ENCODE peak calls at places on chromosomes 13 and 19, in six cellular contexts. One of them, this sample, is unnamed.
A peak's percentile ranks its signal among the peaks of the same experiment; 100 is the strongest.

GRCh38 chr13:97125051-97125809 is 96.9 kb upstream of the MBNL2 start:
- DNase-seq in NCI-H510A treated with DMSO at 0.1 percent for 48 hours: peak; percentile 58
- DNase-seq in NCI-H1092 treated with DMSO at 0.1 percent for 48 hours: peak; percentile 31
- DNase-seq in EL: peak; percentile 60
- DNase-seq in myocyte: peak; percentile 79
- DNase-seq in BJ: no peak
- DNase-seq in this sample: peak; percentile 85

GRCh38 chr13:57557979-57558529 is 73.5 kb upstream of the PCDH17 start:
- DNase-seq in NCI-H510A treated with DMSO at 0.1 percent for 48 hours: no peak
- DNase-seq in NCI-H1092 treated with DMSO at 0.1 percent for 48 hours: peak; percentile 57
- DNase-seq in EL: no peak
- DNase-seq in myocyte: no peak
- DNase-seq in BJ: no peak
- DNase-seq in this sample: peak; percentile 4

GRCh38 chr13:111460548-111461444 is 140.4 kb downstream of the TEX29 start:
- DNase-seq in NCI-H510A treated with DMSO at 0.1 percent for 48 hours: peak; percentile 67
- DNase-seq in NCI-H1092 treated with DMSO at 0.1 percent for 48 hours: peak; percentile 86
- DNase-seq in EL: peak; percentile 37
- DNase-seq in myocyte: peak; percentile 79
- DNase-seq in BJ: no peak
- DNase-seq in this sample: peak; percentile 78

GRCh38 chr13:99860736-99861135 is 110.8 kb downstream of the ZIC5 start:
- DNase-seq in NCI-H510A treated with DMSO at 0.1 percent for 48 hours: no peak
- DNase-seq in NCI-H1092 treated with DMSO at 0.1 percent for 48 hours: no peak
- DNase-seq in EL: no peak
- DNase-seq in myocyte: no peak
- DNase-seq in BJ: no peak
- DNase-seq in this sample: no peak

GRCh38 chr13:19810996-19811881 is 28.5 kb upstream of the PSPC1 start:
- DNase-seq in NCI-H510A treated with DMSO at 0.1 percent for 48 hours: no peak
- DNase-seq in NCI-H1092 treated with DMSO at 0.1 percent for 48 hours: no peak
- DNase-seq in EL: peak; percentile 19
- DNase-seq in myocyte: no peak
- DNase-seq in BJ: no peak
- DNase-seq in this sample: no peak

GRCh38 chr13:27405521-27406134 is 18.8 kb upstream of the GTF3A start:
- DNase-seq in NCI-H510A treated with DMSO at 0.1 percent for 48 hours: peak; percentile 6
- DNase-seq in NCI-H1092 treated with DMSO at 0.1 percent for 48 hours: no peak
- DNase-seq in EL: no peak
- DNase-seq in myocyte: no peak
- DNase-seq in BJ: no peak
- DNase-seq in this sample: peak; percentile 4

GRCh38 chr13:109862627-109863026 is 76.2 kb upstream of the IRS2 start:
- DNase-seq in NCI-H510A treated with DMSO at 0.1 percent for 48 hours: no peak
- DNase-seq in NCI-H1092 treated with DMSO at 0.1 percent for 48 hours: no peak
- DNase-seq in EL: peak; percentile 13
- DNase-seq in myocyte: no peak
- DNase-seq in BJ: no peak
- DNase-seq in this sample: peak; percentile 34

GRCh38 chr19:3538965-3539742 is at the start of gene TEKTIP1:
- DNase-seq in NCI-H510A treated with DMSO at 0.1 percent for 48 hours: no peak
- DNase-seq in NCI-H1092 treated with DMSO at 0.1 percent for 48 hours: no peak
- DNase-seq in EL: no peak
- DNase-seq in myocyte: peak; percentile 55
- DNase-seq in BJ: no peak
- DNase-seq in this sample: peak; percentile 41

GRCh38 chr19:17872251-17873001 is 681 bp downstream of the SLC5A5 start:
- DNase-seq in NCI-H510A treated with DMSO at 0.1 percent for 48 hours: no peak
- DNase-seq in NCI-H1092 treated with DMSO at 0.1 percent for 48 hours: no peak
- DNase-seq in EL: no peak
- DNase-seq in myocyte: no peak
- DNase-seq in BJ: no peak
- DNase-seq in this sample: no peak

GRCh38 chr13:76641056-76641455 is 245.1 kb downstream of the KCTD12 start:
- DNase-seq in NCI-H510A treated with DMSO at 0.1 percent for 48 hours: no peak
- DNase-seq in NCI-H1092 treated with DMSO at 0.1 percent for 48 hours: no peak
- DNase-seq in EL: no peak
- DNase-seq in myocyte: peak; percentile 38
- DNase-seq in BJ: no peak
- DNase-seq in this sample: peak; percentile 7

GRCh38 chr13:106033634-106034033 is 501.8 kb downstream of the EFNB2 start:
- DNase-seq in NCI-H510A treated with DMSO at 0.1 percent for 48 hours: no peak
- DNase-seq in NCI-H1092 treated with DMSO at 0.1 percent for 48 hours: no peak
- DNase-seq in EL: no peak
- DNase-seq in myocyte: peak; percentile 44
- DNase-seq in BJ: no peak
- DNase-seq in this sample: peak; percentile 76

GRCh38 chr13:30734434-30734833 is 909 bp upstream of the ALOX5AP start:
- DNase-seq in NCI-H510A treated with DMSO at 0.1 percent for 48 hours: no peak
- DNase-seq in NCI-H1092 treated with DMSO at 0.1 percent for 48 hours: no peak
- DNase-seq in EL: peak; percentile 76
- DNase-seq in myocyte: no peak
- DNase-seq in BJ: no peak
- DNase-seq in this sample: peak; percentile 73

GRCh38 chr19:58196911-58197616 is 14.2 kb downstream of the ZNF274 start:
- DNase-seq in NCI-H510A treated with DMSO at 0.1 percent for 48 hours: no peak
- DNase-seq in NCI-H1092 treated with DMSO at 0.1 percent for 48 hours: no peak
- DNase-seq in EL: peak; percentile 21
- DNase-seq in myocyte: peak; percentile 23
- DNase-seq in BJ: no peak
- DNase-seq in this sample: peak; percentile 24

GRCh38 chr13:114275309-114275708 is 6.1 kb upstream of the UPF3A start:
- DNase-seq in NCI-H510A treated with DMSO at 0.1 percent for 48 hours: no peak
- DNase-seq in NCI-H1092 treated with DMSO at 0.1 percent for 48 hours: no peak
- DNase-seq in EL: no peak
- DNase-seq in myocyte: no peak
- DNase-seq in BJ: no peak
- DNase-seq in this sample: peak; percentile 28

GRCh38 chr13:40558656-40559055 is 107.8 kb downstream of the FOXO1 start:
- DNase-seq in NCI-H510A treated with DMSO at 0.1 percent for 48 hours: no peak
- DNase-seq in NCI-H1092 treated with DMSO at 0.1 percent for 48 hours: no peak
- DNase-seq in EL: no peak
- DNase-seq in myocyte: no peak
- DNase-seq in BJ: no peak
- DNase-seq in this sample: no peak

GRCh38 chr13:101425623-101426022 is 9.3 kb upstream of the NALCN start:
- DNase-seq in NCI-H510A treated with DMSO at 0.1 percent for 48 hours: no peak
- DNase-seq in NCI-H1092 treated with DMSO at 0.1 percent for 48 hours: no peak
- DNase-seq in EL: no peak
- DNase-seq in myocyte: no peak
- DNase-seq in BJ: no peak
- DNase-seq in this sample: no peak

GRCh38 chr13:36681894-36682624 is 8.2 kb downstream of the SERTM1 start:
- DNase-seq in NCI-H510A treated with DMSO at 0.1 percent for 48 hours: no peak
- DNase-seq in NCI-H1092 treated with DMSO at 0.1 percent for 48 hours: no peak
- DNase-seq in EL: no peak
- DNase-seq in myocyte: no peak
- DNase-seq in BJ: no peak
- DNase-seq in this sample: no peak

GRCh38 chr19:6020972-6021805 is 43.2 kb upstream of the RANBP3 start:
- DNase-seq in NCI-H510A treated with DMSO at 0.1 percent for 48 hours: peak; percentile 57
- DNase-seq in NCI-H1092 treated with DMSO at 0.1 percent for 48 hours: peak; percentile 77
- DNase-seq in EL: no peak
- DNase-seq in myocyte: no peak
- DNase-seq in BJ: no peak
- DNase-seq in this sample: no peak

GRCh38 chr19:1847684-1848398 is 442 bp downstream of the REXO1 start:
- DNase-seq in NCI-H510A treated with DMSO at 0.1 percent for 48 hours: no peak
- DNase-seq in NCI-H1092 treated with DMSO at 0.1 percent for 48 hours: peak; percentile 8
- DNase-seq in EL: peak; percentile 54
- DNase-seq in myocyte: peak; percentile 42
- DNase-seq in BJ: no peak
- DNase-seq in this sample: peak; percentile 87

GRCh38 chr19:49853852-49854849 is 3.2 kb downstream of the PTOV1 start:
- DNase-seq in NCI-H510A treated with DMSO at 0.1 percent for 48 hours: no peak
- DNase-seq in NCI-H1092 treated with DMSO at 0.1 percent for 48 hours: no peak
- DNase-seq in EL: no peak
- DNase-seq in myocyte: no peak
- DNase-seq in BJ: no peak
- DNase-seq in this sample: no peak

GRCh38 chr19:40592170-40592569 is 9.0 kb upstream of the LTBP4 start:
- DNase-seq in NCI-H510A treated with DMSO at 0.1 percent for 48 hours: peak; percentile 62
- DNase-seq in NCI-H1092 treated with DMSO at 0.1 percent for 48 hours: peak; percentile 19
- DNase-seq in EL: peak; percentile 60
- DNase-seq in myocyte: peak; percentile 60
- DNase-seq in BJ: no peak
- DNase-seq in this sample: peak; percentile 63

GRCh38 chr13:99528547-99528946 is 27.3 kb downstream of the TM9SF2 start:
- DNase-seq in NCI-H510A treated with DMSO at 0.1 percent for 48 hours: peak; percentile 10
- DNase-seq in NCI-H1092 treated with DMSO at 0.1 percent for 48 hours: peak; percentile 43
- DNase-seq in EL: no peak
- DNase-seq in myocyte: no peak
- DNase-seq in BJ: no peak
- DNase-seq in this sample: no peak

GRCh38 chr19:6417713-6418561 is 6.7 kb downstream of the KHSRP start:
- DNase-seq in NCI-H510A treated with DMSO at 0.1 percent for 48 hours: no peak
- DNase-seq in NCI-H1092 treated with DMSO at 0.1 percent for 48 hours: no peak
- DNase-seq in EL: no peak
- DNase-seq in myocyte: peak; percentile 18
- DNase-seq in BJ: no peak
- DNase-seq in this sample: peak; percentile 38

GRCh38 chr13:29935309-29935981 is 85.0 kb upstream of the UBL3 start:
- DNase-seq in NCI-H510A treated with DMSO at 0.1 percent for 48 hours: peak; percentile 22
- DNase-seq in NCI-H1092 treated with DMSO at 0.1 percent for 48 hours: no peak
- DNase-seq in EL: no peak
- DNase-seq in myocyte: no peak
- DNase-seq in BJ: no peak
- DNase-seq in this sample: no peak

GRCh38 chr13:91904005-91904404 is 505.6 kb downstream of the GPC5 start:
- DNase-seq in NCI-H510A treated with DMSO at 0.1 percent for 48 hours: no peak
- DNase-seq in NCI-H1092 treated with DMSO at 0.1 percent for 48 hours: no peak
- DNase-seq in EL: no peak
- DNase-seq in myocyte: no peak
- DNase-seq in BJ: no peak
- DNase-seq in this sample: no peak

GRCh38 chr19:47650695-47651094 is 41.8 kb downstream of the BICRA start:
- DNase-seq in NCI-H510A treated with DMSO at 0.1 percent for 48 hours: no peak
- DNase-seq in NCI-H1092 treated with DMSO at 0.1 percent for 48 hours: no peak
- DNase-seq in EL: no peak
- DNase-seq in myocyte: no peak
- DNase-seq in BJ: no peak
- DNase-seq in this sample: no peak

GRCh38 chr13:101449971-101450748 is 2.3 kb upstream of the ITGBL1 start:
- DNase-seq in NCI-H510A treated with DMSO at 0.1 percent for 48 hours: no peak
- DNase-seq in NCI-H1092 treated with DMSO at 0.1 percent for 48 hours: no peak
- DNase-seq in EL: peak; percentile 91
- DNase-seq in myocyte: peak; percentile 41
- DNase-seq in BJ: peak; percentile 82
- DNase-seq in this sample: peak; percentile 93

GRCh38 chr19:51354103-51354741 is 12.0 kb downstream of the ETFB start:
- DNase-seq in NCI-H510A treated with DMSO at 0.1 percent for 48 hours: no peak
- DNase-seq in NCI-H1092 treated with DMSO at 0.1 percent for 48 hours: no peak
- DNase-seq in EL: no peak
- DNase-seq in myocyte: no peak
- DNase-seq in BJ: no peak
- DNase-seq in this sample: no peak

GRCh38 chr13:58587183-58587582 is 955.6 kb downstream of the PCDH17 start:
- DNase-seq in NCI-H510A treated with DMSO at 0.1 percent for 48 hours: peak; percentile 6
- DNase-seq in NCI-H1092 treated with DMSO at 0.1 percent for 48 hours: no peak
- DNase-seq in EL: no peak
- DNase-seq in myocyte: no peak
- DNase-seq in BJ: no peak
- DNase-seq in this sample: no peak

GRCh38 chr19:46574533-46574932 is 26.6 kb upstream of the CALM3 start:
- DNase-seq in NCI-H510A treated with DMSO at 0.1 percent for 48 hours: no peak
- DNase-seq in NCI-H1092 treated with DMSO at 0.1 percent for 48 hours: no peak
- DNase-seq in EL: no peak
- DNase-seq in myocyte: peak; percentile 57
- DNase-seq in BJ: no peak
- DNase-seq in this sample: no peak

GRCh38 chr13:113845055-113845454 is 18.8 kb downstream of the GAS6 start:
- DNase-seq in NCI-H510A treated with DMSO at 0.1 percent for 48 hours: no peak
- DNase-seq in NCI-H1092 treated with DMSO at 0.1 percent for 48 hours: no peak
- DNase-seq in EL: no peak
- DNase-seq in myocyte: no peak
- DNase-seq in BJ: no peak
- DNase-seq in this sample: no peak

GRCh38 chr13:42380420-42381164 is 108.6 kb downstream of the AKAP11 start:
- DNase-seq in NCI-H510A treated with DMSO at 0.1 percent for 48 hours: no peak
- DNase-seq in NCI-H1092 treated with DMSO at 0.1 percent for 48 hours: no peak
- DNase-seq in EL: no peak
- DNase-seq in myocyte: no peak
- DNase-seq in BJ: no peak
- DNase-seq in this sample: no peak

GRCh38 chr19:1904385-1905070 is 671 bp upstream of the ADAT3 start:
- DNase-seq in NCI-H510A treated with DMSO at 0.1 percent for 48 hours: no peak
- DNase-seq in NCI-H1092 treated with DMSO at 0.1 percent for 48 hours: no peak
- DNase-seq in EL: no peak
- DNase-seq in myocyte: no peak
- DNase-seq in BJ: no peak
- DNase-seq in this sample: peak; percentile 40

GRCh38 chr13:30846311-30846710 is 59.8 kb upstream of the MEDAG start:
- DNase-seq in NCI-H510A treated with DMSO at 0.1 percent for 48 hours: no peak
- DNase-seq in NCI-H1092 treated with DMSO at 0.1 percent for 48 hours: no peak
- DNase-seq in EL: peak; percentile 61
- DNase-seq in myocyte: no peak
- DNase-seq in BJ: no peak
- DNase-seq in this sample: peak; percentile 79

GRCh38 chr19:57280913-57281425 is 684 bp downstream of the ZNF460 start:
- DNase-seq in NCI-H510A treated with DMSO at 0.1 percent for 48 hours: no peak
- DNase-seq in NCI-H1092 treated with DMSO at 0.1 percent for 48 hours: no peak
- DNase-seq in EL: peak; percentile 20
- DNase-seq in myocyte: peak; percentile 22
- DNase-seq in BJ: no peak
- DNase-seq in this sample: peak; percentile 46

GRCh38 chr19:35879770-35880317 is 11.5 kb downstream of the APLP1 start:
- DNase-seq in NCI-H510A treated with DMSO at 0.1 percent for 48 hours: peak; percentile 69
- DNase-seq in NCI-H1092 treated with DMSO at 0.1 percent for 48 hours: no peak
- DNase-seq in EL: peak; percentile 89
- DNase-seq in myocyte: peak; percentile 94
- DNase-seq in BJ: peak; percentile 62
- DNase-seq in this sample: peak; percentile 99

GRCh38 chr13:22967669-22968068 is 213.1 kb upstream of the SGCG start:
- DNase-seq in NCI-H510A treated with DMSO at 0.1 percent for 48 hours: no peak
- DNase-seq in NCI-H1092 treated with DMSO at 0.1 percent for 48 hours: no peak
- DNase-seq in EL: no peak
- DNase-seq in myocyte: no peak
- DNase-seq in BJ: no peak
- DNase-seq in this sample: no peak

GRCh38 chr13:47337781-47338507 is 441.1 kb upstream of the HTR2A start:
- DNase-seq in NCI-H510A treated with DMSO at 0.1 percent for 48 hours: no peak
- DNase-seq in NCI-H1092 treated with DMSO at 0.1 percent for 48 hours: no peak
- DNase-seq in EL: peak; percentile 62
- DNase-seq in myocyte: peak; percentile 84
- DNase-seq in BJ: no peak
- DNase-seq in this sample: peak; percentile 77

GRCh38 chr19:46823049-46823448 is 27.6 kb downstream of the AP2S1 start:
- DNase-seq in NCI-H510A treated with DMSO at 0.1 percent for 48 hours: no peak
- DNase-seq in NCI-H1092 treated with DMSO at 0.1 percent for 48 hours: no peak
- DNase-seq in EL: no peak
- DNase-seq in myocyte: no peak
- DNase-seq in BJ: no peak
- DNase-seq in this sample: no peak

GRCh38 chr13:20424959-20425358 is 100.7 kb downstream of the CRYL1 start:
- DNase-seq in NCI-H510A treated with DMSO at 0.1 percent for 48 hours: no peak
- DNase-seq in NCI-H1092 treated with DMSO at 0.1 percent for 48 hours: no peak
- DNase-seq in EL: no peak
- DNase-seq in myocyte: no peak
- DNase-seq in BJ: no peak
- DNase-seq in this sample: no peak

This sample was measured in GM23248.